ENCODE peak calls at places on chromosome 3, in seven cellular contexts. K is trophoblast cell, G is RWPE2, U is MM.1S, Y is upper lobe of right lung, W is neuronal stem cell, T is brain microvascular endothelial cell. A is an unnamed sample.

GRCh38 chr3:55118453-55118852 is 190.6 kb upstream of the LRTM1 start:
- DNase-seq in K (no peak), G (no peak), U (no peak), Y (no peak), W (no peak), T (no peak), A (no peak)

GRCh38 chr3:43699864-43700263 is 9.1 kb downstream of the ABHD5 start:
- DNase-seq in K (peak; percentile 37), G (no peak), U (peak; percentile 56), Y (no peak), W (no peak), T (peak; percentile 24), A (no peak)

GRCh38 chr3:69770976-69771634 is 31.8 kb downstream of the MITF start:
- DNase-seq in K (peak; percentile 40), G (no peak), U (no peak), Y (no peak), W (no peak), T (no peak), A (no peak)

GRCh38 chr3:179840985-179841384 is 188.1 kb downstream of the USP13 start:
- DNase-seq in K (no peak), G (peak; percentile 81), U (no peak), Y (no peak), W (no peak), T (peak; percentile 66), A (no peak)

GRCh38 chr3:15858547-15859506 is 61.0 kb upstream of the ANKRD28 start:
- DNase-seq in K (peak; percentile 75), G (peak; percentile 58), U (peak; percentile 93), Y (peak; percentile 87), W (peak; percentile 30), T (no peak), A (no peak)

GRCh38 chr3:128382221-128382807 is 84.4 kb downstream of the DNAJB8 start:
- DNase-seq in K (no peak), G (no peak), U (no peak), Y (no peak), W (no peak), T (no peak), A (no peak)

GRCh38 chr3:141383555-141384129 is 15.3 kb downstream of the ZBTB38 start:
- DNase-seq in K (peak; percentile 63), G (no peak), U (no peak), Y (no peak), W (no peak), T (no peak), A (no peak)

GRCh38 chr3:157139938-157140534 is 19.9 kb downstream of the CCNL1 start:
- DNase-seq in K (no peak), G (no peak), U (no peak), Y (no peak), W (no peak), T (no peak), A (no peak)

GRCh38 chr3:172699070-172699469 is 11.8 kb downstream of the NCEH1 start:
- DNase-seq in K (no peak), G (no peak), U (no peak), Y (no peak), W (no peak), T (no peak), A (no peak)

GRCh38 chr3:144496116-144496835 is 524.7 kb downstream of the DIPK2A start:
- DNase-seq in K (no peak), G (no peak), U (no peak), Y (no peak), W (no peak), T (no peak), A (no peak)

GRCh38 chr3:185796431-185797107 is 28.3 kb downstream of the IGF2BP2 start:
- DNase-seq in K (peak; percentile 97), G (no peak), U (no peak), Y (no peak), W (no peak), T (peak; percentile 71), A (no peak)

GRCh38 chr3:22779737-22780136 is 423.4 kb upstream of the UBE2E2 start:
- DNase-seq in K (peak; percentile 95), G (no peak), U (peak; percentile 89), Y (no peak), W (no peak), T (peak; percentile 57), A (no peak)

GRCh38 chr3:64080839-64081630 is 57.7 kb upstream of the PSMD6 start:
- DNase-seq in K (no peak), G (no peak), U (no peak), Y (no peak), W (no peak), T (no peak), A (no peak)

GRCh38 chr3:48830660-48831190 is 16.9 kb downstream of the PRKAR2A start:
- DNase-seq in K (no peak), G (no peak), U (no peak), Y (no peak), W (no peak), T (no peak), A (no peak)

GRCh38 chr3:48837163-48837562 is 10.5 kb downstream of the PRKAR2A start:
- DNase-seq in K (no peak), G (no peak), U (no peak), Y (no peak), W (no peak), T (no peak), A (no peak)

GRCh38 chr3:48832691-48833090 is 15.0 kb downstream of the PRKAR2A start:
- DNase-seq in K (no peak), G (no peak), U (no peak), Y (no peak), W (no peak), T (no peak), A (no peak)
- H3K4me3 ChIP-seq in K (no peak overlapping the region), G (no peak overlapping the region), U (no peak overlapping the region), Y (no peak overlapping the region), W (no peak overlapping the region), T (no peak overlapping the region), A (no peak overlapping the region)

DNA sequence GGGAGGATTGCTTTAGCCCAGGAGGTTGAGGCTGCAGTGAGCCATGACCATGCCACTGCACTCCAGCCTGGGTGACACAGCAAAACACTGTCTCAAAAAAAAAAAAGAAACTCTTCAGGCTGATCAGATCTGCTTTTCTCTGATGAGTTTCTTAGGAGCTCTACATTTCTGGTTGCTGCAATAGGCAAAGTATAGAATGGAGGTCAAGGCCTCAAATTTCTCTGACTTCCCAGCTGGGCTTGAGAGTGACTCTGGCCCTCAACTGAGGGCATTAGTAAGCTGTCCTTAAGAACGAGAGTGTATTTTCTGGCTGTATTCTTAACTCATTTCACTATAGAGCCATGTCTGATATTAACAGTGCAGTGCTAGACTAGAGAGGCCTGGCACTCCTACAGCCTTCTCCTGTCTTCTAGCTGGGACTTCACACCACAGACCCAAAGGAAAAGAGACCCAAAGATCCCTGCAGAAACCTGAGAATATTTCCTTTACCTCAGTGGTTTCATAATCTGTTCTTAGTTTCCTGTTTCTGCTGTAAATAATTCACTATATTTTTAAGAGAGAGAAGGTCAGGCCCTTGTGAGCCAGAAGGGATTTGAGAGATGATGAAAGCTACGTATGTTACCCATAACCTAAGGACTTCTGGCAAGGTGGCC is 2.0 kb upstream of the NR1I2 start:
- DNase-seq in K (no peak), G (no peak), U (peak; percentile 43), Y (no peak), W (no peak), T (no peak), A (no peak)
- H3K27ac ChIP-seq in K (no peak overlapping the region), G (no peak overlapping the region), U (peak overlapping the region; percentile 52), Y (no peak overlapping the region), W (no peak overlapping the region), T (no peak overlapping the region), A (no peak overlapping the region)

DNA sequence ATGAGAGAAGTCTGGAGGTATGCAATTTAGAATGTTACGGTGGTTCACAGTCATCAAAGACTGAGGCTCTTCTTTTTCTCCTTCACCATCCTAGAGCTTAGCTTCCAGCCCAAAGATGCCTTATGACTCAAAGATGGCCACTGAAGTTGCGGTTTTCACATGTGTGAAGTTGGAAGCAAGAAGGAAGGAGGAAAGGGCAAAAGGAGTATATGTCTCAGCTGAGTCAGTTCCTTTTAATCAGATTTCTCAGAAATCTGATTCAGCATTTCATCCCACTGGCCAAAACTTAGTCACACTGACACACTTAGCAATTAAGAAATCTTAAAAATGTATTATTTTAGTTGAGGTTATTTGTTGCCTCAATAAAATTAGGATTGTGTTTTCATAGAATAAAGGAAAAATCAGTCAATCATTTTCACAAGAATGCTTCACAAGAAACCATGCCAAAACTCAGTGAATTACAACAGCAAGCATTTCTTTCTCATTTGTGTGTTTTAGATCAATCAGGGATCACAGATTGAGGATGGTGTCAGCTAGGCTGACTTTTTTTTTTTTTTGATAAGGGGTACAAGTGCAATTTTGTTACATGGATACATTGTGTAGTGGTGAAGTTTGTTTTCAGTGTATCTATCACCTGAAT is 211.1 kb upstream of the GADL1 start:
- DNase-seq in K (peak; percentile 24), G (peak; percentile 54), U (no peak), Y (no peak), W (no peak), T (peak; percentile 85), A (no peak)
- H3K4me3 ChIP-seq in K (no peak overlapping the region), G (no peak overlapping the region), U (no peak overlapping the region), Y (no peak overlapping the region), W (no peak overlapping the region), T (no peak overlapping the region), A (no peak overlapping the region)

GRCh38 chr3:71054312-71054711 is 529.2 kb downstream of the FOXP1 start:
- DNase-seq in K (no peak), G (no peak), U (no peak), Y (no peak), W (no peak), T (no peak), A (no peak)
- H3K27ac ChIP-seq in K (no peak overlapping the region), G (no peak overlapping the region), U (no peak overlapping the region), Y (no peak overlapping the region), W (no peak overlapping the region), T (no peak overlapping the region), A (no peak overlapping the region)

GRCh38 chr3:71062037-71062919 is 521.2 kb downstream of the FOXP1 start:
- DNase-seq in K (peak; percentile 23), G (no peak), U (no peak), Y (no peak), W (no peak), T (no peak), A (no peak)
- H3K4me3 ChIP-seq in K (no peak overlapping the region), G (peak overlapping the region; percentile 63), U (peak overlapping the region; percentile 65), Y (peak overlapping the region; percentile 66), W (no peak overlapping the region), T (peak overlapping the region; percentile 73), A (peak overlapping the region; percentile 84)

GRCh38 chr3:82114589-82114988 is 353.1 kb upstream of the GBE1 start:
- DNase-seq in K (no peak), G (no peak), U (no peak), Y (no peak), W (no peak), T (no peak), A (no peak)
- H3K27ac ChIP-seq in K (no peak overlapping the region), G (no peak overlapping the region), U (no peak overlapping the region), Y (no peak overlapping the region), W (no peak overlapping the region), T (no peak overlapping the region), A (no peak overlapping the region)

A was measured in coronary artery.